ENCODE peak calls at places on chromosomes 16 and 17, in six cellular contexts. I, T, R, F, G and H are unnamed samples.

GRCh38 chr16:24729967-24730815 is 740 bp downstream of the TNRC6A start:
- DNase-seq in R (no peak), F (no peak), T (peak; percentile 32), I (peak; percentile 38), G (peak; percentile 52), H (no peak)

GRCh38 chr17:58340623-58340876 is 11.5 kb downstream of the SUPT4H1 start:
- DNase-seq in T (no peak), F (no peak), G (no peak), R (no peak), I (no peak), H (no peak)

GRCh38 chr17:46795379-46795952 is 23.0 kb downstream of the WNT3 start:
- DNase-seq in G (no peak), F (no peak), I (no peak), T (no peak), R (no peak), H (no peak)

GRCh38 chr16:30740364-30741251 is 7.6 kb upstream of the PHKG2 start:
- DNase-seq in F (peak; percentile 78), G (peak; percentile 76), I (no peak), R (no peak), T (peak; percentile 93), H (no peak)

GRCh38 chr16:86628614-86629013 is 50.3 kb downstream of the FOXL1 start:
- DNase-seq in I (no peak), F (no peak), T (no peak), R (peak; percentile 52), G (no peak), H (no peak)

GRCh38 chr17:81106716-81107115 is 58.6 kb upstream of the PVALEF start:
- DNase-seq in T (no peak), I (no peak), F (no peak), G (no peak), R (no peak), H (no peak)

GRCh38 chr16:85718682-85719081 is 29.9 kb upstream of the GINS2 start:
- DNase-seq in T (no peak), G (no peak), F (no peak), I (peak; percentile 42), R (no peak), H (no peak)

GRCh38 chr16:75559002-75559401 is 3.0 kb upstream of the TMEM231 start:
- DNase-seq in T (no peak), I (no peak), G (no peak), R (no peak), F (no peak), H (no peak)

GRCh38 chr16:57234707-57235092 is 10.4 kb upstream of the ARL2BP start:
- DNase-seq in T (no peak), F (no peak), I (no peak), R (no peak), G (no peak), H (no peak)

GRCh38 chr16:66224636-66225035 is 141.9 kb upstream of the CDH5 start:
- DNase-seq in R (no peak), F (no peak), T (no peak), G (no peak), I (no peak), H (no peak)

GRCh38 chr17:61360318-61360717 is 39.3 kb upstream of the TBX2 start:
- DNase-seq in T (no peak), I (no peak), G (no peak), R (no peak), F (no peak), H (no peak)

GRCh38 chr16:66553223-66553622 is 847 bp downstream of the CKLF start:
- DNase-seq in G (no peak), R (no peak), I (no peak), T (peak; percentile 14), F (no peak), H (no peak)

GRCh38 chr16:628321-629061 is 2.3 kb upstream of the WFIKKN1 start:
- DNase-seq in I (no peak), T (no peak), R (no peak), F (no peak), G (no peak), H (no peak)

GRCh38 chr16:66471264-66471663 is 44.2 kb downstream of the BEAN1 start:
- DNase-seq in I (no peak), F (no peak), R (no peak), T (no peak), G (no peak), H (no peak)

GRCh38 chr17:7929158-7930029 is at the start of gene KCNAB3:
- DNase-seq in I (peak; percentile 84), R (no peak), F (no peak), T (peak; percentile 70), G (peak; percentile 45), H (no peak)

GRCh38 chr16:1770328-1771071 is 843 bp downstream of the NME3 start:
- DNase-seq in T (peak; percentile 75), R (no peak), F (peak; percentile 42), G (peak; percentile 75), I (peak; percentile 69), H (no peak)

GRCh38 chr16:75279277-75279676 is 27.9 kb upstream of the BCAR1 start:
- DNase-seq in I (no peak), F (no peak), T (no peak), R (no peak), G (no peak), H (no peak)

GRCh38 chr17:66000216-66000615 is 191.7 kb downstream of the CEP112 start:
- DNase-seq in G (no peak), T (no peak), F (no peak), R (no peak), I (no peak), H (no peak)

GRCh38 chr17:28112199-28112995 is 69.9 kb downstream of the NLK start:
- DNase-seq in G (no peak), I (no peak), T (peak; percentile 30), R (no peak), F (no peak), H (no peak)

GRCh38 chr17:64459284-64459747 is 10.4 kb downstream of the MILR1 start:
- DNase-seq in I (no peak), R (no peak), G (no peak), T (peak; percentile 75), F (no peak), H (no peak)

GRCh38 chr16:87586201-87586782 is 16.0 kb upstream of the JPH3 start:
- DNase-seq in F (no peak), I (no peak), G (no peak), T (no peak), R (no peak), H (no peak)

GRCh38 chr16:80619824-80620223 is 79.0 kb downstream of the DYNLRB2 start:
- DNase-seq in R (no peak), G (no peak), F (no peak), T (no peak), I (no peak), H (no peak)

GRCh38 chr16:80852261-80852872 is 48.0 kb upstream of the CDYL2 start:
- DNase-seq in R (no peak), G (no peak), T (peak; percentile 38), I (peak; percentile 65), F (no peak), H (no peak)

DNA sequence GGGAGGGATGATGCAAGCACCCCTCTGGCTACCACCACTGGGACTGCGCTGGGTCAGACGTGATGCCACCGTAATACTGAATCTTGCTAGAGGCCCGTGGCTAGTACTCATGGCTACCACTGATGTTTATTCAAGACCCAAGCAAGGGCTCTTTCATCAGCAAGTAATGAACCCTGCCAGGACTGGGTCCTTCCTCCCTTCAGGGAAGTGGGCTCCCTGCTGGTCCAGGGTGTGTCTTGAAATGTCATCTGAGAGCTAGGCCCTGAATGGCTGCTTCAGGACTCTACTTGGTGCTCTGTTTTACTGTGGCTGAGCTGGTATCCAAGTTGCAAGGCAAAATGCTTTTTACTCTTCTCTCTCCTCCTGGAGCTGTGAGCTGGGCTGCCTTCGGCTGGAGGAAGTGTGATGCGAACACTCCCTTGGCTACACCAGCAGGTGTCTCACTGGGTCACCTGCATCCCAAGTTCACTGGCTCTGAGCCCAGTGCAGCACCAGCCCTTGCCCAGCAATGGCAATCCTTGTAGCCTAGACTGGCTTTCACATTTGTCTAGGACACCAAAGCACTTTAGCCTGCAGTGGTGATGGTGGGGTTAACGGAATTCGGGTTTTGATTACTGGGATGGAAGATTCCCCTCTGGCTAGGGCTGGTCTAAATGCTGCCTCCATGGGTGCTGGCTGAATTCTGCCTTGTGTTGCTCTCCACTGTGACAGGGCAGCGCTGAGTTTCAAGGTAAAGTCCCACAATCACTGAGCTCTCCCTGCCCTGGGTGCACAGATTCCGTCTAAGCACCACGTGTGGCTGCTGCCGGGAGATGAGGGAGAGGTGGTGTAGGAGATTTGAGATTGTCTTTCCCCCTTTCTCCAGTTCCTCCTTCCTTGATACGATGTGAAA is 98.6 kb downstream of the USP22 start:
- DNase-seq in G (no peak), R (no peak), T (no peak), F (no peak), I (peak; percentile 49), H (no peak)
- TF ChIP-seq CTCF in G (no peak), R (no peak), T (no peak), F (no peak), I (peak; percentile 58), H (peak; percentile 47)

DNA sequence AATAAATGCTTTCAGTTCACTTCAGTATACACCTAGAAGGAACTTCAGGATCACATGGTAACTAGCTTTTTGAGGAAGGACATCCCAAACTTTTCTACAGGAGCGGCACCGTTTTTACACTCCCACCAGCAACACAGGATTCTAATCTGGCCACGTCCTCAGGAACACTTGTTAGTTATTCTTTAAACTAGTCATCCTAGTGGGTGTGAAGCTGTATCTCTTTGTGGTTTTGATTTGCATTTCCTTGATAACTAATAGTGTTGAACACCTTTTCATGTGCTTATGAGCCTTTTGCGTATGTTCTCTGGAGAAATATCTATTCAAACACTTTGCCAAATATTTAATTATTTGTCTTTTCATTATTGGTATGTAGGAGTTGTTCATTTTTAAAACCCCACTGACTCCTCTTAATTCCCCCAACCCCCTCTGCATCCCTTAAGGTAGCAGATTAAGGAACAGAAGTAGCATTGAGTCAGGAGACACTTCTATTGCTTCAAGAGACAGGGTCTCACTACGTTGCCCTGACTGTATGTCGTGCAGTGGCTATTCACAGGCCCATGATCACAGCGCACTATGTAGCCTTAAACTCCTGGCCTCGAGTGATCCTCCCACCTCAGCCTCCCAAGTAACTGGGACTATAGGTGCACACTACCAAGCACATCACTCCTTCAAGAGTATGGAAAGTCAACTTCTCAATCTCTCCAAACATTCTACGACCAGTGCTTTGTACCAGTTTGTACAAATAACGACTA is 25.4 kb downstream of the YWHAE start:
- DNase-seq in I (peak; percentile 29), F (no peak), T (no peak), R (no peak), G (no peak), H (no peak)
- TF ChIP-seq CTCF in I (no peak), F (no peak), T (no peak), R (no peak), G (no peak), H (no peak)

GRCh38 chr17:72764632-72765041 is 327.9 kb downstream of the SLC39A11 start:
- DNase-seq in I (no peak), T (peak; percentile 61), G (no peak), F (no peak), R (peak; percentile 4), H (no peak)

GRCh38 chr17:72761893-72762622 is 330.4 kb downstream of the SLC39A11 start:
- DNase-seq in R (no peak), F (no peak), I (no peak), T (no peak), G (no peak), H (no peak)

GRCh38 chr17:72763981-72764380 is 328.5 kb downstream of the SLC39A11 start:
- DNase-seq in F (no peak), T (no peak), G (no peak), R (no peak), I (no peak), H (no peak)

GRCh38 chr17:72760368-72760767 is 332.1 kb downstream of the SLC39A11 start:
- DNase-seq in T (peak; percentile 27), G (no peak), I (no peak), F (no peak), R (no peak), H (no peak)

GRCh38 chr17:72761431-72761830 is 331.1 kb downstream of the SLC39A11 start:
- DNase-seq in T (no peak), F (no peak), I (no peak), G (no peak), R (no peak), H (no peak)
- TF ChIP-seq CTCF in T (no peak), F (no peak), I (no peak), G (no peak), R (no peak), H (no peak)

GRCh38 chr17:78488867-78489634 is 88.1 kb downstream of the DNAH17 start:
- DNase-seq in G (no peak), F (no peak), R (no peak), T (no peak), I (no peak), H (no peak)
- TF ChIP-seq CTCF in G (no peak), F (no peak), R (no peak), T (no peak), I (no peak), H (no peak)